ENCODE peak calls at places on chromosomes 4 and X, in seven cellular contexts. One of them, this sample, is unnamed. For H3K4me1 and H3K9me3, the result is how much of the 10 kb centered on the place peaks cover.

GRCh38 chr4:8766610-8767009 is 105.0 kb downstream of the HMX1 start:
- DNase-seq in MM.1S: no peak
- DNase-seq in left ventricle myocardium inferior: peak
- DNase-seq in heart right ventricle: no peak
- DNase-seq in hepatocyte: no peak
- DNase-seq in aorta: peak
- DNase-seq in neuronal stem cell: no peak
- DNase-seq in this sample: no peak

GRCh38 chrX:154399527-154400368 is 1.6 kb downstream of the RPL10 start:
- DNase-seq in MM.1S: no peak
- DNase-seq in left ventricle myocardium inferior: no peak
- DNase-seq in heart right ventricle: no peak
- DNase-seq in hepatocyte: no peak
- DNase-seq in aorta: no peak
- DNase-seq in neuronal stem cell: no peak
- DNase-seq in this sample: no peak

GRCh38 chrX:20066968-20067708 is 49.6 kb downstream of the MAP7D2 start:
- DNase-seq in MM.1S: peak
- DNase-seq in left ventricle myocardium inferior: no peak
- DNase-seq in heart right ventricle: no peak
- DNase-seq in hepatocyte: peak
- DNase-seq in aorta: no peak
- DNase-seq in neuronal stem cell: no peak
- DNase-seq in this sample: no peak

GRCh38 chrX:12789976-12790375 is 1.2 kb upstream of the PRPS2 start:
- DNase-seq in MM.1S: no peak
- DNase-seq in left ventricle myocardium inferior: no peak
- DNase-seq in heart right ventricle: no peak
- DNase-seq in hepatocyte: no peak
- DNase-seq in aorta: no peak
- DNase-seq in neuronal stem cell: no peak
- DNase-seq in this sample: no peak

GRCh38 chr4:66094070-66094469 is 423.8 kb upstream of the EPHA5 start:
- DNase-seq in MM.1S: no peak
- DNase-seq in left ventricle myocardium inferior: no peak
- DNase-seq in heart right ventricle: no peak
- DNase-seq in hepatocyte: no peak
- DNase-seq in aorta: no peak
- DNase-seq in neuronal stem cell: no peak
- DNase-seq in this sample: no peak

GRCh38 chr4:48854982-48855381 is 24.1 kb downstream of the OCIAD1 start:
- DNase-seq in MM.1S: no peak
- DNase-seq in left ventricle myocardium inferior: no peak
- DNase-seq in heart right ventricle: no peak
- DNase-seq in hepatocyte: no peak
- DNase-seq in aorta: no peak
- DNase-seq in neuronal stem cell: no peak
- DNase-seq in this sample: no peak

GRCh38 chr4:80156410-80156809 is 40.9 kb upstream of the PRDM8 start:
- DNase-seq in MM.1S: no peak
- DNase-seq in left ventricle myocardium inferior: no peak
- DNase-seq in heart right ventricle: no peak
- DNase-seq in hepatocyte: no peak
- DNase-seq in aorta: no peak
- DNase-seq in neuronal stem cell: no peak
- DNase-seq in this sample: no peak

GRCh38 chrX:10756365-10756915 is 136.1 kb upstream of the MID1 start:
- DNase-seq in MM.1S: no peak
- DNase-seq in left ventricle myocardium inferior: no peak
- DNase-seq in heart right ventricle: no peak
- DNase-seq in hepatocyte: peak
- DNase-seq in aorta: no peak
- DNase-seq in neuronal stem cell: no peak
- DNase-seq in this sample: peak

GRCh38 chr4:153758136-153758535 is 1.7 kb downstream of the RNF175 start:
- DNase-seq in MM.1S: no peak
- DNase-seq in left ventricle myocardium inferior: no peak
- DNase-seq in heart right ventricle: no peak
- DNase-seq in hepatocyte: no peak
- DNase-seq in aorta: no peak
- DNase-seq in neuronal stem cell: no peak
- DNase-seq in this sample: no peak

GRCh38 chrX:18288716-18289115 is 65.8 kb downstream of the SCML2 start:
- DNase-seq in MM.1S: no peak
- DNase-seq in left ventricle myocardium inferior: no peak
- DNase-seq in heart right ventricle: no peak
- DNase-seq in hepatocyte: no peak
- DNase-seq in aorta: no peak
- DNase-seq in neuronal stem cell: no peak
- DNase-seq in this sample: no peak

GRCh38 chr4:182547435-182547834 is 304.2 kb downstream of the TENM3 start:
- DNase-seq in MM.1S: no peak
- DNase-seq in left ventricle myocardium inferior: no peak
- DNase-seq in heart right ventricle: no peak
- DNase-seq in hepatocyte: no peak
- DNase-seq in aorta: no peak
- DNase-seq in neuronal stem cell: no peak
- DNase-seq in this sample: no peak

GRCh38 chr4:687048-687974 is 1.6 kb downstream of the SLC49A3 start:
- DNase-seq in MM.1S: no peak
- DNase-seq in left ventricle myocardium inferior: peak
- DNase-seq in heart right ventricle: peak
- DNase-seq in hepatocyte: peak
- DNase-seq in aorta: peak
- DNase-seq in neuronal stem cell: no peak
- DNase-seq in this sample: peak

GRCh38 chrX:150508461-150509367 is 59.7 kb upstream of the MTM1 start:
- DNase-seq in MM.1S: no peak
- DNase-seq in left ventricle myocardium inferior: peak
- DNase-seq in heart right ventricle: peak
- DNase-seq in hepatocyte: no peak
- DNase-seq in aorta: peak
- DNase-seq in neuronal stem cell: no peak
- DNase-seq in this sample: no peak

GRCh38 chrX:150507251-150507856 is 61.1 kb upstream of the MTM1 start:
- DNase-seq in MM.1S: no peak
- DNase-seq in left ventricle myocardium inferior: peak
- DNase-seq in heart right ventricle: peak
- DNase-seq in hepatocyte: no peak
- DNase-seq in aorta: peak
- DNase-seq in neuronal stem cell: no peak
- DNase-seq in this sample: no peak

GRCh38 chrX:150512426-150512825 is 56.0 kb upstream of the MTM1 start:
- DNase-seq in MM.1S: no peak
- DNase-seq in left ventricle myocardium inferior: no peak
- DNase-seq in heart right ventricle: no peak
- DNase-seq in hepatocyte: no peak
- DNase-seq in aorta: no peak
- DNase-seq in neuronal stem cell: no peak
- DNase-seq in this sample: no peak

GRCh38 chrX:150508018-150508417 is 60.4 kb upstream of the MTM1 start:
- DNase-seq in MM.1S: no peak
- DNase-seq in left ventricle myocardium inferior: no peak
- DNase-seq in heart right ventricle: no peak
- DNase-seq in hepatocyte: no peak
- DNase-seq in aorta: no peak
- DNase-seq in neuronal stem cell: no peak
- DNase-seq in this sample: no peak

DNA sequence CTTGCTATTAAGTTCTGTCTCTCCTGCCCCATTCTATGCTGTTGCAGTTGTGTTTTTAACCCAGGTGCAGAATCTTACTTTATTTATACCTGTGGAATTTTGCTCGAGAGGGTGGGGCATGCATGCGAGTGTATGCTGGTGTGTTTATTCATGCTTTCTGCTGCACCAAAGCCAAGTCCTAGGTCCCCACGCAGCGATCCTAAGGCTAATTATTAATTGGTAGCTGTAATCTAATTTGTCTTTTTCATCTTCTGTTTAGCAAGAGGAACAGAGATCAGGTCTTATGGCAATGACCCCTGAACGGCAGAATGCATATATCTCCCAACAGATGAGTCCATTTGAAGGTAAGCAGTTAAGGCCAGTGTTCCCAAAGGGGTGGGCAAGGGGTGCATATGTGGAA is 58.7 kb upstream of the MTM1 start:
- DNase-seq in MM.1S: no peak
- DNase-seq in left ventricle myocardium inferior: no peak
- DNase-seq in heart right ventricle: no peak
- DNase-seq in hepatocyte: no peak
- DNase-seq in aorta: no peak
- DNase-seq in neuronal stem cell: no peak
- DNase-seq in this sample: no peak
- H3K4me1 ChIP-seq in MM.1S: under half
- H3K4me1 ChIP-seq in left ventricle myocardium inferior: under half
- H3K4me1 ChIP-seq in heart right ventricle: under half
- H3K4me1 ChIP-seq in hepatocyte: under half
- H3K4me1 ChIP-seq in aorta: under half
- H3K4me1 ChIP-seq in neuronal stem cell: under half
- H3K4me1 ChIP-seq in this sample: under half

DNA sequence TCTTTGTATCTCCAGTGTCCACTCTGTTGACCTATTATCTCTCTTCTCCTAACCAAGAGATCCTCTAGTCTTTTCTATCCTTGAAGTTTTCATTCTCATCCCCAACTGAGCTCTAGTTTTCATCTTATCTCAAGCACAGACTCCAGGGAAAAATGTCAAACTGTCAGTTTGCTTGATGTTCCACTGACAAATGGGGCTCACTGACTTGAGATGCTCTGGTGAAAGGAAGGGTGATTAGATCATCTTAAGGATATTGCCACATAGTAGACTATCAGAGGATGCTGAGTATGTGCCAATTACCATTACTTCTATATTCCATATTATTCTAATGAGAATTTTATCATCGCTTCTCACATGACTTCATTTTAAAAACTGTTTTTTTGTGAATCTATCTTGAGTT is 2008.2 kb downstream of the ARAP2 start:
- DNase-seq in MM.1S: no peak
- DNase-seq in left ventricle myocardium inferior: no peak
- DNase-seq in heart right ventricle: no peak
- DNase-seq in hepatocyte: no peak
- DNase-seq in aorta: no peak
- DNase-seq in neuronal stem cell: no peak
- DNase-seq in this sample: no peak
- H3K9me3 ChIP-seq in MM.1S: under half
- H3K9me3 ChIP-seq in left ventricle myocardium inferior: under half
- H3K9me3 ChIP-seq in heart right ventricle: under half
- H3K9me3 ChIP-seq in hepatocyte: under half
- H3K9me3 ChIP-seq in aorta: under half
- H3K9me3 ChIP-seq in neuronal stem cell: under half
- H3K9me3 ChIP-seq in this sample: under half

DNA sequence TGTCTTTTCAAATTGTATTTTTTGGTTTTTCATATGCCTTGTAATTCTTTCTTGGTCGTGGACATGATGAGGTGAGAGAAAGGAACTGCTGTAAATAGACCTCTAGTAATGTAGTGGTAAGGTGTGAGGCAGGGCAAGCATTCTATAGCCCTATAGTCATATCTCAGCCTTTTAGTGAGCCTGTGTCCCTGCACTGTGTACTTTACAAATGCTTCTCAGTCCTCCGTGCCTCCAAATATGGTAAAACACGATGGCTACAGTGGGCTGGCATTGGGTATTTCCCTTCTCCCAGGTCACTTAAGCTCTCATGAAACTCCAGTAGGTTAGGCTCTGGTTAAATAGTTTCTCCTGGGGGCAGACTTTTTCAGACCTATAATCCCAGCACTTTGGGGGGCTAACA is 57.9 kb upstream of the PLS3 start:
- DNase-seq in MM.1S: no peak
- DNase-seq in left ventricle myocardium inferior: no peak
- DNase-seq in heart right ventricle: no peak
- DNase-seq in hepatocyte: peak
- DNase-seq in aorta: no peak
- DNase-seq in neuronal stem cell: no peak
- DNase-seq in this sample: no peak
- H3K27ac ChIP-seq in MM.1S: no peak
- H3K27ac ChIP-seq in left ventricle myocardium inferior: no peak
- H3K27ac ChIP-seq in heart right ventricle: no peak
- H3K27ac ChIP-seq in hepatocyte: no peak
- H3K27ac ChIP-seq in aorta: no peak
- H3K27ac ChIP-seq in neuronal stem cell: no peak
- H3K27ac ChIP-seq in this sample: no peak

DNA sequence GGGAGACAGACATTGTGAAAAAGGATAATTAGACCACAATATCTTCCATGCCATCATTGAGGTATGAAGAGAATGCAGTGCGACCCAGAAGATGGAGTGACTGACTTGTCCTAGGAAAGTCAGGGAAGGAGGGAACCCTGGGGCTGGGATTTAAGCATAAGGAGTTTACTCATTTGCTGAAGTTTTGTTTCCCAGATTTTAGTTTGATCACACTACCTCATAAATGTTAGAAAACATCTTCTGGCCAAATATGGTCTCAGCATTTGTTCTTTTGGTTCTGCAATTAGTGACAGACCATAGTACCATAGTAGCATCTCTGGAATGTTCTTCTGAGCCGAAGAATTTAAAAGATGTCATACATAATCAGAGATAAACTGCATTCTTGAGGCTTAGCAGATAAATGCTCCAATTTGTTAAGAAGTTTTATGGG is 96.5 kb upstream of the PGRMC2 start:
- DNase-seq in MM.1S: no peak
- DNase-seq in left ventricle myocardium inferior: no peak
- DNase-seq in heart right ventricle: no peak
- DNase-seq in hepatocyte: no peak
- DNase-seq in aorta: no peak
- DNase-seq in neuronal stem cell: no peak
- DNase-seq in this sample: peak
- H3K4me1 ChIP-seq in MM.1S: under half
- H3K4me1 ChIP-seq in left ventricle myocardium inferior: under half
- H3K4me1 ChIP-seq in heart right ventricle: under half
- H3K4me1 ChIP-seq in hepatocyte: under half
- H3K4me1 ChIP-seq in aorta: under half
- H3K4me1 ChIP-seq in neuronal stem cell: under half
- H3K4me1 ChIP-seq in this sample: half or more

DNA sequence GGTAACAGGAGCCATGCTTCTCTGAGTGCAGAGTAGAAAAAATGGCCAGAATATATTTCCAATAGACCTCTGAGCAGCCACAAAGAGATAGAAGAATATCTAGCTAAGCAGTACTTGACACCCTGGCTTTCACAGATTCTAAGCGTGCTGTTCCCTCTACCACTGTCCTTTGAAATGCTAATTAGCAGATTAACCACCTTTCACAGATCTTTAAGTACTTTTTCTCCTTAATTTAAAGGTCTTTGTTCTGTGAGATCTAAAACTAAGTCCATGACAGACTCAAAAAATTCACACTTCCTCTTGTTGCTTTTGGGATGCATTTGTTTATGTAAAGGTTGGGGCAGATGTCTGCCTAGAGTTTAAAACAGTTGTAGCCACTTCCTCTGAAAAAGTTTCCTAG is 28.3 kb upstream of the MAGEC2 start:
- DNase-seq in MM.1S: no peak
- DNase-seq in left ventricle myocardium inferior: no peak
- DNase-seq in heart right ventricle: no peak
- DNase-seq in hepatocyte: no peak
- DNase-seq in aorta: no peak
- DNase-seq in neuronal stem cell: peak
- DNase-seq in this sample: no peak
- H3K9me3 ChIP-seq in MM.1S: under half
- H3K9me3 ChIP-seq in left ventricle myocardium inferior: under half
- H3K9me3 ChIP-seq in heart right ventricle: under half
- H3K9me3 ChIP-seq in hepatocyte: under half
- H3K9me3 ChIP-seq in aorta: under half
- H3K9me3 ChIP-seq in neuronal stem cell: under half
- H3K9me3 ChIP-seq in this sample: under half

This sample was measured in SJSA1.